ENCODE peak calls at places on chromosomes 3 and 15, in ten cellular contexts. A, K, Y, G, H, N, F, E, Z and P are unnamed samples. For H3K4me1 and H3K27me3, the result is how much of the 10 kb centered on the place peaks cover.

GRCh38 chr15:100934735-100935134 is 15.6 kb downstream of the LRRK1 start:
- DNase-seq in E (no peak), N (no peak), G (no peak), K (no peak), Y (no peak), Z (peak), A (peak), F (no peak), H (no peak), P (no peak)

GRCh38 chr15:54304321-54304720 is 326.1 kb downstream of the UNC13C start:
- DNase-seq in Z (no peak), Y (no peak), A (peak), H (no peak), N (no peak), F (no peak), E (no peak), K (no peak), G (no peak), P (no peak)

GRCh38 chr3:171156455-171157005 is 130.0 kb upstream of the SLC2A2 start:
- DNase-seq in Z (no peak), A (peak), H (no peak), G (no peak), N (no peak), F (no peak), Y (no peak), E (no peak), K (no peak), P (no peak)

GRCh38 chr3:47578691-47579632 is at the start of gene CSPG5:
- DNase-seq in H (no peak), E (no peak), Y (no peak), K (no peak), Z (no peak), A (no peak), G (no peak), N (peak), F (peak), P (no peak)

GRCh38 chr3:31699309-31699953 is 166.7 kb downstream of the STT3B start:
- DNase-seq in E (no peak), A (no peak), K (no peak), Z (no peak), H (no peak), Y (no peak), G (no peak), N (no peak), F (no peak), P (no peak)

GRCh38 chr3:156150434-156151066 is 30.2 kb downstream of the KCNAB1 start:
- DNase-seq in K (no peak), Z (peak), H (no peak), E (no peak), F (no peak), G (peak), Y (no peak), N (no peak), A (peak), P (peak)

GRCh38 chr15:68812596-68813548 is 7.8 kb downstream of the ANP32A start:
- DNase-seq in Y (no peak), A (no peak), H (peak), F (no peak), Z (no peak), N (no peak), G (no peak), E (no peak), K (no peak), P (peak)

GRCh38 chr3:132225664-132226063 is 91.5 kb upstream of the ACP3 start:
- DNase-seq in A (no peak), Z (no peak), N (no peak), E (no peak), G (no peak), F (no peak), Y (no peak), K (no peak), H (no peak), P (no peak)

GRCh38 chr3:14208977-14209394 is 30.4 kb downstream of the LSM3 start:
- DNase-seq in N (no peak), Z (peak), A (peak), G (no peak), E (no peak), Y (no peak), H (no peak), F (no peak), K (no peak), P (no peak)

GRCh38 chr15:37933685-37934084 is 755 bp upstream of the TMCO5A start:
- DNase-seq in Z (peak), N (no peak), G (no peak), F (no peak), Y (no peak), K (no peak), A (peak), H (no peak), E (no peak), P (no peak)

GRCh38 chr3:67790043-67790442 is 135.6 kb upstream of the SUCLG2 start:
- DNase-seq in K (no peak), N (no peak), A (peak), F (no peak), Y (no peak), G (peak), Z (peak), E (peak), H (no peak), P (no peak)

GRCh38 chr3:47634996-47635395 is 56.3 kb upstream of the CSPG5 start:
- DNase-seq in N (no peak), G (no peak), F (no peak), Y (no peak), H (no peak), K (no peak), A (peak), E (no peak), Z (no peak), P (no peak)

GRCh38 chr3:32882603-32883025 is 64.8 kb downstream of the TRIM71 start:
- DNase-seq in Z (no peak), H (no peak), E (peak), G (no peak), K (no peak), Y (no peak), N (no peak), A (no peak), F (no peak), P (no peak)

GRCh38 chr3:135862361-135862760 is 103.2 kb upstream of the PPP2R3A start:
- DNase-seq in Z (no peak), F (no peak), A (no peak), G (no peak), N (no peak), E (no peak), Y (no peak), H (no peak), K (no peak), P (no peak)

GRCh38 chr3:32391643-32392529 is at the start of gene CMTM7:
- DNase-seq in F (peak), A (peak), G (peak), K (peak), H (peak), Y (peak), N (peak), Z (peak), E (no peak), P (peak)

GRCh38 chr3:38118421-38119247 is 18.3 kb downstream of the ACAA1 start:
- DNase-seq in E (no peak), F (no peak), Y (no peak), H (no peak), A (no peak), K (peak), N (no peak), Z (no peak), G (no peak), P (no peak)

GRCh38 chr3:23612296-23612891 is 193.4 kb upstream of the UBE2E1 start:
- DNase-seq in H (no peak), A (peak), E (no peak), G (peak), N (no peak), F (no peak), Y (no peak), Z (peak), K (no peak), P (no peak)

GRCh38 chr15:68729789-68730201 is 90.9 kb downstream of the ANP32A start:
- DNase-seq in F (no peak), E (no peak), A (peak), Y (no peak), G (peak), N (no peak), K (no peak), H (no peak), Z (peak), P (no peak)

GRCh38 chr3:78867409-78868372 is 900.1 kb downstream of the ROBO1 start:
- DNase-seq in F (no peak), K (no peak), H (no peak), Y (no peak), N (no peak), G (no peak), A (peak), Z (peak), E (no peak), P (no peak)

GRCh38 chr3:161355508-161355907 is 15.8 kb downstream of the SPTSSB start:
- DNase-seq in Y (no peak), G (no peak), F (no peak), A (no peak), Z (no peak), H (no peak), E (no peak), N (no peak), K (no peak), P (no peak)

GRCh38 chr15:63560741-63561448 is 36.3 kb upstream of the FBXL22 start:
- DNase-seq in K (no peak), N (no peak), E (no peak), H (no peak), Z (peak), G (no peak), A (no peak), F (no peak), Y (no peak), P (no peak)

GRCh38 chr3:195209836-195210551 is 61.0 kb downstream of the XXYLT1 start:
- DNase-seq in Y (no peak), N (peak), E (no peak), F (no peak), A (peak), Z (peak), K (peak), H (peak), G (peak), P (no peak)

GRCh38 chr3:122533480-122533879 is 18.7 kb upstream of the KPNA1 start:
- DNase-seq in A (no peak), N (no peak), Z (no peak), F (no peak), G (no peak), H (no peak), K (no peak), Y (no peak), E (no peak), P (no peak)

GRCh38 chr3:47441796-47442551 is 33.8 kb downstream of the SCAP start:
- DNase-seq in Y (no peak), H (no peak), G (no peak), Z (no peak), F (no peak), E (no peak), K (peak), N (no peak), A (no peak), P (no peak)

GRCh38 chr15:28944696-28945300 is 59.0 kb downstream of the APBA2 start:
- DNase-seq in E (no peak), Z (no peak), K (peak), G (no peak), H (no peak), N (no peak), A (no peak), Y (no peak), F (no peak), P (no peak)

DNA sequence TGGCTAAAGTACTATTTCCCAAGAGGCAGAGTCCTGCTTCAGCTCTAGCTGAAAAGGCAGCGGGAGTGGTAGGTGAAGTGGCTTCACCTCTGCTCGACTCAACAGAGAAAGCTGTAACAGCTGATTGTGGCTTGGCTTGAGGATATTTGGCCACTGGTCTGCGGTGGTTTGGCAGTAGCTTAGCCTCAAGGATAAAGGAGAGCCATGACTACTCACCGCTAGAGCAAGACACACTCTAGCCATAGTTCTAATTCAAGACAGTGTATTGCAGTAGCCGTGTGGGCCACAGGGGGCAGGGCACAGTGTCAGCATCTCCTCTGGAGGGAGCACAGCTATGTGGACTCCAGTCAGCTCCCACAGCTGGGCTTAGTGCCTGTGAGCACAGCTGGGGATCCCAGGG is 23.5 kb downstream of the TPRG1 start:
- DNase-seq in G (no peak), F (peak), A (peak), N (peak), H (peak), K (no peak), Z (no peak), Y (no peak), E (no peak), P (no peak)
- TF ChIP-seq CTCF in G (no peak), F (peak), A (peak), N (peak), H (no peak), K (no peak), Z (no peak), Y (no peak), E (no peak), P (no peak)

GRCh38 chr3:174280186-174280585 is 578.9 kb upstream of the NAALADL2 start:
- DNase-seq in G (no peak), F (no peak), Y (no peak), Z (no peak), A (no peak), H (no peak), E (no peak), K (no peak), N (no peak), P (no peak)

GRCh38 chr3:174287601-174288180 is 571.4 kb upstream of the NAALADL2 start:
- DNase-seq in A (no peak), K (no peak), Y (no peak), E (no peak), G (no peak), H (no peak), Z (no peak), N (no peak), F (no peak), P (no peak)

DNA sequence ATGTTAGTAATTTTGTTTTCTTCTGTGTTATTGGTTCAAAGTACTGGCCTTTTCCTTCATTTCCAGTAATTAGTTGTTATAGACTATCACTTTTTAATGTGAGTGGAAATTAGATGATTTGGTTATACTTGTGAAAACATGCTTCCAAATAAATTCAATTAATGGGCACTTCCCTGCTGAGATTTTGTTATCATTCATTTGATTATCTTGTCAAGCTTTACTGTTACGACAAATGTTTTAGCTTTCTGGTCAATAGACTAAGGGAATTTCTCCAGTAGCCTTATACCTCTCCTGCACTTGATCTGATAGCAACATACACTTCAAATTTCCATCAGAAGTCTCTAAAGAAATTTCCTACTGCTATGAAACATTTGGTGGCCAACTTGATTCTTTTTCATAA is 573.9 kb upstream of the NAALADL2 start:
- DNase-seq in Y (no peak), F (no peak), Z (no peak), G (no peak), A (no peak), H (no peak), K (no peak), E (no peak), N (no peak), P (no peak)
- H3K4me1 ChIP-seq in Y (under half), F (under half), Z (under half), G (under half), A (under half), H (under half), K (under half), E (under half), N (under half), P (under half)

GRCh38 chr3:196968233-196969000 is at the start of gene PIGZ:
- DNase-seq in N (peak), Z (no peak), E (no peak), Y (no peak), H (no peak), G (no peak), K (no peak), A (peak), F (peak), P (no peak)

GRCh38 chr3:196971094-196971698 is 2.6 kb upstream of the PIGZ start:
- DNase-seq in G (no peak), Y (no peak), H (no peak), F (no peak), Z (no peak), E (no peak), A (no peak), N (no peak), K (no peak), P (no peak)

GRCh38 chr3:196969001-196969659 is 497 bp upstream of the PIGZ start:
- DNase-seq in Z (no peak), K (no peak), A (no peak), Y (no peak), F (peak), H (no peak), N (peak), E (no peak), G (peak), P (no peak)

GRCh38 chr3:196970547-196971093 is 2.0 kb upstream of the PIGZ start:
- DNase-seq in E (no peak), N (no peak), Z (no peak), K (no peak), F (no peak), G (no peak), H (no peak), Y (no peak), A (no peak), P (no peak)

GRCh38 chr3:196969660-196970546 is 1.3 kb upstream of the PIGZ start:
- DNase-seq in N (peak), E (no peak), K (no peak), H (peak), A (peak), Z (peak), G (peak), Y (no peak), F (peak), P (no peak)
- H3K27me3 ChIP-seq in N (under half), E (under half), K (under half), H (under half), A (half or more), Z (under half), G (under half), Y (under half), F (under half), P (under half)

DNA sequence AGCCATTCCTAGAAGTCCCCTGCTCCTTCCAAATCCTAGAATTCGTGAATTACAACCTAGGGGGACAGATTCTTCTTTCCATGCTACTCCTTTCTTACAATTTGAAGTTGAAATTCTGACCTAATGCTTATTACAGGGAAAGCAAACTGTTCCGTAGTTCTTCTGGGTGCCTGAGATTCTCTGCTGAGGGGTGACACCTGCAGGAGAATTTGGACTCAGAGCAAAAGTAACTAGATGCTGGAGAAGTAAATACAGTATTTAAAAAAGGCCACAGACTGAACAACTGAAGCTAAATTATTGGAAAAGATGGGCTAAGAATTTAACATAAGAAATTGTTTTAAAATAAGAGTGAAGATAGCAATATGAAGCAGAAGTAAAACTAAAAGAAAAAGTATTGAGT is 37.9 kb downstream of the ACAD9 start:
- DNase-seq in Z (no peak), A (peak), H (no peak), N (no peak), K (no peak), E (no peak), G (no peak), F (no peak), Y (no peak), P (no peak)
- TF ChIP-seq CTCF in Z (no peak), A (no peak), H (no peak), N (no peak), K (no peak), E (peak), G (peak), F (peak), Y (no peak), P (peak)